ENCODE peak calls at places on chromosomes 7 and 10, in five cellular contexts. H, I, M, L and K are unnamed samples.

GRCh38 chr7:91140982-91141381 is 123.3 kb upstream of the FZD1 start:
- DNase-seq in H (no peak), L (no peak), M (no peak), I (no peak), K (no peak)

GRCh38 chr7:139570119-139570518 is 46.6 kb downstream of the CLEC2L start:
- DNase-seq in M (no peak), H (no peak), L (no peak), I (no peak), K (no peak)

GRCh38 chr7:81857385-81857784 is 87.5 kb upstream of the HGF start:
- DNase-seq in I (no peak), H (no peak), L (no peak), M (no peak), K (no peak)

GRCh38 chr10:107425844-107426553 is 261.5 kb upstream of the SORCS1 start:
- DNase-seq in H (no peak), I (no peak), M (no peak), L (no peak), K (no peak)

GRCh38 chr10:511849-512191 is 177.6 kb downstream of the DIP2C start:
- DNase-seq in L (no peak), M (no peak), I (no peak), H (no peak), K (no peak)

GRCh38 chr7:148894596-148894995 is 10.5 kb upstream of the EZH2 start:
- DNase-seq in H (no peak), M (no peak), L (no peak), I (no peak), K (no peak)

GRCh38 chr10:59709472-59710125 is at the start of gene SLC16A9:
- DNase-seq in I (peak), L (peak), H (peak), M (peak), K (peak)

GRCh38 chr10:47406870-47407648 is 23.0 kb upstream of the ZNF488 start:
- DNase-seq in H (no peak), L (peak), I (peak), M (peak), K (no peak)

GRCh38 chr10:17213646-17214349 is 12.3 kb upstream of the TRDMT1 start:
- DNase-seq in H (no peak), I (no peak), L (no peak), M (no peak), K (no peak)

GRCh38 chr7:157136372-157136771 is 2.4 kb upstream of the UBE3C start:
- DNase-seq in L (no peak), I (peak), M (peak), H (no peak), K (no peak)

GRCh38 chr7:39950473-39951155 is 558 bp downstream of the CDK13 start:
- DNase-seq in M (no peak), H (no peak), I (no peak), L (peak), K (no peak)

GRCh38 chr7:36916116-36916515 is 191.8 kb upstream of the AOAH start:
- DNase-seq in M (no peak), H (no peak), L (no peak), I (no peak), K (no peak)

GRCh38 chr7:36910401-36910800 is 186.1 kb upstream of the AOAH start:
- DNase-seq in M (no peak), L (no peak), H (no peak), I (no peak), K (no peak)

GRCh38 chr7:36910859-36911258 is 186.6 kb upstream of the AOAH start:
- DNase-seq in I (no peak), L (no peak), H (no peak), M (no peak), K (no peak)

GRCh38 chr7:36916619-36917018 is 192.3 kb upstream of the AOAH start:
- DNase-seq in H (no peak), M (no peak), L (no peak), I (no peak), K (no peak)

GRCh38 chr7:36911788-36912187 is 187.5 kb upstream of the AOAH start:
- DNase-seq in H (no peak), I (no peak), M (no peak), L (no peak), K (no peak)
- TF ChIP-seq KDM1A in H (no peak), I (no peak), M (no peak), L (no peak), K (no peak)

GRCh38 chr7:151597541-151597940 is 77.8 kb upstream of the RHEB start:
- DNase-seq in H (no peak), L (no peak), M (no peak), I (no peak), K (no peak)

GRCh38 chr7:151601521-151602305 is 82.0 kb upstream of the RHEB start:
- DNase-seq in H (no peak), I (no peak), M (no peak), L (no peak), K (no peak)

GRCh38 chr7:151599401-151600227 is 79.9 kb upstream of the RHEB start:
- DNase-seq in M (peak), H (no peak), L (no peak), I (no peak), K (no peak)

GRCh38 chr7:151595702-151596340 is 76.1 kb upstream of the RHEB start:
- DNase-seq in I (no peak), L (no peak), M (no peak), H (no peak), K (no peak)

GRCh38 chr7:151598045-151598444 is 78.3 kb upstream of the RHEB start:
- DNase-seq in M (no peak), H (no peak), I (peak), L (no peak), K (no peak)
- TF ChIP-seq KDM1A in M (no peak), H (no peak), I (no peak), L (no peak), K (no peak)

GRCh38 chr7:138374119-138374693 is 85.9 kb upstream of the TRIM24 start:
- DNase-seq in I (no peak), H (no peak), M (no peak), L (no peak), K (no peak)
- TF ChIP-seq KDM1A in I (no peak), H (no peak), M (no peak), L (no peak), K (no peak)

GRCh38 chr10:44908071-44908709 is 2.9 kb upstream of the TMEM72 start:
- DNase-seq in L (no peak), I (no peak), H (no peak), M (no peak), K (no peak)
- TF ChIP-seq KDM1A in L (no peak), I (no peak), H (no peak), M (no peak), K (no peak)

DNA sequence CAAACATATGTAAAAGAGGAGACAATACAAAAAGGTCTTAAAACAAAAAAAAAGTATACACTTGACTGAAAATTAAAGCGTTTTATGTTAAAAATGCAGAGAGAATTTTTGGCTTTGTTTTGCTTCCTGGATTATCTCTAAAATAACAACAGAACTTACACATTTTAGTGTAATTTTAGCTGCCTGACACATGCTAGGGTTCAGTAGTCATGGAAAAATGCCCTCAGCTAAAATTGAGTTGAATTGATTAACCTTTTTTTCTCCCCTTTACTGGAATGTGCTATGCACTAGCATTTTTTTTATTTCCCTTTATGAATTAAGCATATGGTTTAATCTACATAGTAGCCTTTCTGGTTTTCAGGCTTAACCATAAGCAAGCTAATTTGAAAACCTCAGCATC is 89.9 kb downstream of the ZNF277 start:
- DNase-seq in I (no peak), H (no peak), L (no peak), M (no peak), K (no peak)
- TF ChIP-seq KDM1A in I (no peak), H (no peak), L (no peak), M (no peak), K (no peak)

GRCh38 chr7:30154111-30154587 is 19.4 kb downstream of the MTURN start:
- DNase-seq in I (no peak), H (no peak), M (no peak), L (peak), K (no peak)
- TF ChIP-seq KDM1A in I (no peak), H (no peak), M (no peak), L (peak), K (no peak)

GRCh38 chr7:124031919-124032318 is 948 bp downstream of the TMEM229A start:
- DNase-seq in H (no peak), I (no peak), M (no peak), L (no peak), K (no peak)
- TF ChIP-seq KDM1A in H (no peak), I (no peak), M (no peak), L (no peak), K (no peak)

DNA sequence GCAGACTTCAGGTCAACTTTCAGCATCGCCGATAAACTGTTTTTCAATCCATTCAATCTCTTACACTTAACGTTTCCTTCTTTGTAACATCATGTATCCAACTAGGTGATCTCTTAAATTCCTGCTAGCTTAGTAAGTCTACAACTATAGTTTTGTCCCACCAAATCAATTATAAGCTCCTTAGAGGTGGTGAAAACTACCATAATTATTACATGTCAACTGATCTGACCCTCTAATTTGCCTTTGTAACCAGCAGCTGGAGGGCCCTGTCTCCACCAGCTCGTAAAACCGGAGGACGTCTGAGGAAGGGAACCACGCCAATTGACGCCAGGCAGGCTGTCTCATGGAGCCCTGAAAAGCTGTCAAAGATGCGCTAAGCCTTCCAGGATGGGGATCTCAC is 113.4 kb downstream of the ABCC2 start:
- DNase-seq in I (no peak), M (no peak), H (no peak), L (no peak), K (no peak)
- TF ChIP-seq KDM1A in I (no peak), M (no peak), H (no peak), L (no peak), K (no peak)

GRCh38 chr7:133703547-133703946 is 423.6 kb upstream of the LRGUK start:
- DNase-seq in H (no peak), L (no peak), M (no peak), I (no peak), K (no peak)
- TF ChIP-seq KDM1A in H (no peak), L (no peak), M (no peak), I (no peak), K (no peak)